ENCODE peak calls at places on chromosome 9, in five cellular contexts. F is GM03348; E is stimulated activated CD8-positive, alpha-beta memory T cell treated with anti-CD3 and anti-CD28 coated beads, Interleukin-12 subunit alpha, Interleukin-12 subunit beta, amount 100 ng/mL, for 1 hour; C is stimulated activated CD4-positive, alpha-beta T cell treated with anti-CD3 and anti-CD28 coated beads, Interleukin-15, amount 100 ng/mL, for 24 hours; K is Peyer's patch. D is an unnamed sample.

GRCh38 chr9:132740526-132741309 is 70.5 kb downstream of the GTF3C4 start:
- DNase-seq in F (no peak), C (no peak), E (no peak), K (no peak), D (no peak)

GRCh38 chr9:119811030-119811429 is 441.8 kb upstream of the BRINP1 start:
- DNase-seq in K (no peak), C (no peak), F (peak), E (no peak), D (peak)

GRCh38 chr9:88580961-88581360 is 46.0 kb downstream of the NXNL2 start:
- DNase-seq in E (no peak), F (no peak), C (no peak), K (no peak), D (no peak)

GRCh38 chr9:34292552-34292951 is 36.5 kb downstream of the KIF24 start:
- DNase-seq in C (no peak), F (no peak), K (no peak), E (no peak), D (no peak)

GRCh38 chr9:128203842-128204551 is 818 bp downstream of the DNM1 start:
- DNase-seq in E (no peak), C (peak), K (no peak), F (peak), D (no peak)

GRCh38 chr9:115275753-115276152 is 157.8 kb upstream of the TNC start:
- DNase-seq in E (no peak), K (peak), C (no peak), F (no peak), D (no peak)

GRCh38 chr9:89497978-89498844 is at the start of gene SEMA4D:
- DNase-seq in E (no peak), F (peak), C (peak), K (peak), D (no peak)

GRCh38 chr9:82829818-82830217 is 233.1 kb downstream of the RASEF start:
- DNase-seq in C (no peak), F (no peak), E (no peak), K (no peak), D (no peak)

GRCh38 chr9:33297455-33297854 is 7.1 kb downstream of the NFX1 start:
- DNase-seq in K (peak), F (no peak), E (no peak), C (no peak), D (no peak)

GRCh38 chr9:101543098-101543735 is 9.6 kb downstream of the RNF20 start:
- DNase-seq in F (no peak), C (no peak), K (no peak), E (no peak), D (no peak)

GRCh38 chr9:132434875-132435274 is 24.9 kb downstream of the CFAP77 start:
- DNase-seq in K (no peak), F (no peak), C (no peak), E (no peak), D (no peak)

GRCh38 chr9:99562263-99562565 is 259.5 kb upstream of the NR4A3 start:
- DNase-seq in K (no peak), F (no peak), E (no peak), C (no peak), D (no peak)

GRCh38 chr9:137353223-137354152 is 51.4 kb upstream of the NRARP start:
- DNase-seq in E (no peak), F (no peak), K (peak), C (no peak), D (no peak)

GRCh38 chr9:78032599-78033457 is 1.2 kb upstream of the GNAQ start:
- DNase-seq in C (no peak), F (no peak), E (no peak), K (peak), D (no peak)

GRCh38 chr9:19757745-19758144 is 31.1 kb downstream of the SLC24A2 start:
- DNase-seq in E (no peak), C (no peak), K (no peak), F (no peak), D (no peak)

D was measured in AG09309.